ENCODE peak calls at places on chromosomes 5 and 9, in eight cellular contexts. E, O, J, N, D, K, I and M are unnamed samples.

GRCh38 chr9:16726718-16727451 is 143.6 kb downstream of the BNC2 start:
- DNase-seq in N (no peak), E (no peak), O (peak; percentile 69), K (peak; percentile 65), J (no peak), D (peak; percentile 87), I (peak; percentile 76), M (peak; percentile 91)

GRCh38 chr5:56259002-56259511 is 25.9 kb upstream of the ANKRD55 start:
- DNase-seq in K (no peak), J (no peak), E (no peak), O (peak; percentile 31), D (peak; percentile 93), I (no peak), N (no peak), M (peak; percentile 96)

GRCh38 chr9:9563817-9564216 is 1049.0 kb downstream of the PTPRD start:
- DNase-seq in D (no peak), K (no peak), J (no peak), O (no peak), I (no peak), E (no peak), N (no peak), M (no peak)

GRCh38 chr5:169788168-169788567 is 151.1 kb downstream of the DOCK2 start:
- DNase-seq in K (no peak), J (no peak), I (no peak), D (no peak), E (no peak), O (peak; percentile 72), N (no peak), M (peak; percentile 86)

GRCh38 chr9:128554155-128554862 is 1.9 kb downstream of the SPTAN1 start:
- DNase-seq in E (peak; percentile 10), D (peak; percentile 93), J (no peak), K (peak; percentile 74), O (peak; percentile 43), N (peak; percentile 12), I (peak; percentile 62), M (peak; percentile 96)

GRCh38 chr5:19790811-19791466 is 197.1 kb downstream of the CDH18 start:
- DNase-seq in J (no peak), D (no peak), N (no peak), E (no peak), O (no peak), I (no peak), K (no peak), M (no peak)

GRCh38 chr9:127826253-127826913 is 23.7 kb downstream of the FPGS start:
- DNase-seq in D (no peak), I (no peak), N (no peak), E (no peak), K (no peak), O (no peak), J (no peak), M (no peak)

GRCh38 chr9:26375448-26375847 is 517.2 kb downstream of the CAAP1 start:
- DNase-seq in O (no peak), I (no peak), D (no peak), J (no peak), N (no peak), K (no peak), E (no peak), M (no peak)

GRCh38 chr5:78162253-78162862 is 132.1 kb downstream of the AP3B1 start:
- DNase-seq in D (peak; percentile 43), I (no peak), N (no peak), J (no peak), O (no peak), K (no peak), E (no peak), M (peak; percentile 59)

GRCh38 chr5:96320797-96321196 is 112.3 kb downstream of the PCSK1 start:
- DNase-seq in J (no peak), N (no peak), E (no peak), D (no peak), O (no peak), K (no peak), I (no peak), M (no peak)

GRCh38 chr5:163578652-163579051 is 73.2 kb downstream of the MAT2B start:
- DNase-seq in I (no peak), O (no peak), D (no peak), K (no peak), N (no peak), J (no peak), E (no peak), M (no peak)

GRCh38 chr5:107557051-107557658 is 113.6 kb downstream of the EFNA5 start:
- DNase-seq in J (no peak), O (peak; percentile 62), N (no peak), E (no peak), I (no peak), D (no peak), K (no peak), M (peak; percentile 59)

GRCh38 chr5:88390007-88390385 is 121.4 kb upstream of the TMEM161B start:
- DNase-seq in D (no peak), N (no peak), O (no peak), J (no peak), E (no peak), K (no peak), I (no peak), M (no peak)

GRCh38 chr9:124221685-124222084 is 36.1 kb upstream of the NEK6 start:
- DNase-seq in K (no peak), D (no peak), N (no peak), E (no peak), J (no peak), I (no peak), O (no peak), M (no peak)

GRCh38 chr5:113195197-113195715 is 218.7 kb downstream of the DCP2 start:
- DNase-seq in J (no peak), E (no peak), K (no peak), I (no peak), D (no peak), O (no peak), N (no peak), M (no peak)

GRCh38 chr5:55159763-55160492 is at the start of gene GPX8:
- DNase-seq in K (peak; percentile 49), N (no peak), O (peak; percentile 82), I (no peak), J (no peak), E (no peak), D (peak; percentile 94), M (peak; percentile 93)

GRCh38 chr5:177429248-177430045 is 3.0 kb downstream of the GRK6 start:
- DNase-seq in D (no peak), E (peak; percentile 72), J (peak; percentile 67), I (peak; percentile 72), O (no peak), N (peak; percentile 80), K (peak; percentile 44), M (no peak)

GRCh38 chr9:114790521-114790920 is 15.3 kb downstream of the TNFSF15 start:
- DNase-seq in D (peak; percentile 84), I (no peak), O (peak; percentile 42), J (no peak), E (no peak), K (no peak), N (no peak), M (peak; percentile 61)

GRCh38 chr5:82613886-82614285 is 335.7 kb upstream of the RPS23 start:
- DNase-seq in K (no peak), I (no peak), O (no peak), E (no peak), D (no peak), J (no peak), N (no peak), M (peak; percentile 76)

GRCh38 chr5:2627867-2628266 is 123.6 kb downstream of the IRX2 start:
- DNase-seq in D (no peak), E (no peak), N (no peak), I (no peak), O (no peak), J (no peak), K (no peak), M (no peak)

GRCh38 chr9:127763918-127764384 is 14.5 kb downstream of the SH2D3C start:
- DNase-seq in K (no peak), I (no peak), D (no peak), O (no peak), J (no peak), E (no peak), N (no peak), M (no peak)

GRCh38 chr9:36207016-36207415 is 16.3 kb downstream of the CLTA start:
- DNase-seq in E (no peak), D (no peak), O (no peak), J (no peak), I (no peak), K (no peak), N (no peak), M (no peak)

GRCh38 chr9:77819672-77820071 is 171.6 kb upstream of the GNA14 start:
- DNase-seq in O (peak; percentile 23), J (no peak), E (no peak), D (peak; percentile 33), I (no peak), K (no peak), N (no peak), M (peak; percentile 48)

GRCh38 chr9:13857521-13857920 is 456.4 kb downstream of the NFIB start:
- DNase-seq in E (no peak), I (no peak), O (no peak), J (no peak), D (peak; percentile 18), N (no peak), K (no peak), M (peak; percentile 52)

GRCh38 chr9:131226226-131226625 is 50.1 kb downstream of the FAM78A start:
- DNase-seq in O (peak; percentile 70), I (no peak), D (no peak), E (no peak), K (no peak), N (no peak), J (no peak), M (no peak)

GRCh38 chr9:92403153-92403552 is 1.2 kb downstream of the OGN start:
- DNase-seq in J (no peak), D (no peak), K (no peak), O (no peak), E (no peak), I (no peak), N (no peak), M (no peak)

GRCh38 chr9:130017035-130017909 is 25.7 kb downstream of the FNBP1 start:
- DNase-seq in J (no peak), O (peak; percentile 46), K (no peak), D (peak; percentile 49), I (no peak), N (no peak), E (no peak), M (no peak)

GRCh38 chr5:82417776-82418607 is 139.8 kb upstream of the RPS23 start:
- DNase-seq in O (peak; percentile 37), D (peak; percentile 84), I (no peak), N (no peak), E (no peak), J (no peak), K (no peak), M (peak; percentile 67)

GRCh38 chr9:35225677-35226076 is 63.9 kb downstream of the UNC13B start:
- DNase-seq in D (no peak), J (no peak), O (no peak), I (no peak), K (no peak), N (no peak), E (no peak), M (no peak)

GRCh38 chr9:37719526-37719925 is 34.1 kb upstream of the TRMT10B start:
- DNase-seq in I (no peak), J (no peak), O (no peak), D (no peak), N (no peak), E (no peak), K (no peak), M (no peak)

GRCh38 chr5:109413463-109413862 is 3.7 kb upstream of the PJA2 start:
- DNase-seq in N (no peak), E (no peak), J (no peak), D (peak; percentile 37), O (peak; percentile 42), I (no peak), K (no peak), M (peak; percentile 81)

GRCh38 chr9:5949103-5949699 is 58.5 kb downstream of the MLANA start:
- DNase-seq in I (no peak), D (peak; percentile 47), J (no peak), N (no peak), O (peak; percentile 11), K (peak; percentile 17), E (no peak), M (peak; percentile 8)

GRCh38 chr9:5502553-5502952 is 7.8 kb upstream of the PDCD1LG2 start:
- DNase-seq in E (no peak), D (no peak), I (no peak), N (no peak), J (no peak), O (no peak), K (no peak), M (no peak)

GRCh38 chr5:140631831-140632365 is 1.1 kb downstream of the CD14 start:
- DNase-seq in O (no peak), K (peak; percentile 27), E (no peak), I (no peak), N (peak; percentile 24), D (no peak), J (no peak), M (no peak)